ENCODE peak calls at places on chromosomes 16 and 17, in seven cellular contexts. L is GM23248, U is neuronal stem cell, X is H9, O is MM.1S, Z is IMR-90, S is neural progenitor cell. B is an unnamed sample.

GRCh38 chr16:11684231-11685025 is 16.2 kb downstream of the SNN start:
- DNase-seq in L (no peak), U (no peak), X (no peak), O (peak), Z (no peak), S (no peak), B (no peak)

GRCh38 chr17:40349477-40350409 is 14.8 kb downstream of the GJD3 start:
- DNase-seq in L (peak), U (no peak), X (no peak), O (no peak), Z (peak), S (no peak), B (peak)

GRCh38 chr17:35709874-35710273 is 21.6 kb upstream of the RASL10B start:
- DNase-seq in L (peak), U (no peak), X (no peak), O (no peak), Z (peak), S (no peak), B (no peak)

GRCh38 chr16:12639044-12639443 is 164.6 kb downstream of the CPPED1 start:
- DNase-seq in L (peak), U (no peak), X (no peak), O (no peak), Z (peak), S (no peak), B (no peak)

GRCh38 chr16:68564367-68564985 is 25.4 kb downstream of the ZFP90 start:
- DNase-seq in L (peak), U (no peak), X (no peak), O (no peak), Z (peak), S (peak), B (no peak)

GRCh38 chr17:10105513-10106001 is 92.8 kb downstream of the GAS7 start:
- DNase-seq in L (peak), U (no peak), X (no peak), O (no peak), Z (peak), S (no peak), B (peak)

GRCh38 chr16:25709182-25709581 is 17.4 kb downstream of the HS3ST4 start:
- DNase-seq in L (no peak), U (no peak), X (no peak), O (no peak), Z (no peak), S (peak), B (no peak)

GRCh38 chr17:75625813-75626486 is 7.3 kb upstream of the SMIM5 start:
- DNase-seq in L (peak), U (peak), X (peak), O (peak), Z (peak), S (peak), B (peak)

GRCh38 chr16:79325211-79325610 is 275.3 kb downstream of the MAF start:
- DNase-seq in L (no peak), U (no peak), X (no peak), O (no peak), Z (no peak), S (no peak), B (no peak)

GRCh38 chr17:56678249-56679144 is 85.0 kb downstream of the NOG start:
- DNase-seq in L (peak), U (peak), X (peak), O (no peak), Z (no peak), S (peak), B (peak)

GRCh38 chr17:56679767-56680422 is 86.4 kb downstream of the NOG start:
- DNase-seq in L (peak), U (no peak), X (no peak), O (no peak), Z (no peak), S (no peak), B (no peak)

GRCh38 chr17:56680676-56681075 is 87.2 kb downstream of the NOG start:
- DNase-seq in L (no peak), U (no peak), X (no peak), O (no peak), Z (no peak), S (no peak), B (no peak)

GRCh38 chr17:56676807-56677206 is 83.3 kb downstream of the NOG start:
- DNase-seq in L (peak), U (no peak), X (no peak), O (no peak), Z (no peak), S (no peak), B (no peak)

DNA sequence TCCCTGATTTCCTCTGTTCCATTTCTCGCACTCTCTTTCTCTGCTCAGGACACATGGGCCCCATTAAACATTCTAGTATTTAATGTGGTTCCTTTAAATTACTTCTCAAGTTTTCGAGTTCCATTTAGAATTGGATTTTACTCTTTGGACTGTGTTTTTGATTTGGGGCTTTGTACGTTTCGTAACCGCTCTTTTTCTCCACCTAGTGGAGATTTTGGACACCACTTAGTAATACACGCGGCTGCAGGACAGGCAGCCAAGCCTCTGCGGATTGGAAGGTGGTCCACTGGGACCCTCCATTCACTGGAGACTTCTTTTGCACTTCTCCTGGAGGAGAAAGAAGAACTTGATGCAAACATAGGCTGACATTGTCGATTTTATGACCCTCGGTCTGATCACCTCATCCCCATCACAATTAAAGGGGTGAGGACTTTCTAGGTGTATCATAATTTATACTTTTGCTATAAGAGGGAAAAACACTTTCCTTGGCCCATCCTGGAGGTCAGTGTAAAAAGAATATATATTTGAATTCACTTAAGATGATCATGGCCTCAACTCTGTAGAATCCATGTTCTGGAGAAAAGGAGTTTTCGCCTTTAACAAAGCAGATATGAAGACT is 85.8 kb downstream of the NOG start:
- DNase-seq in L (peak), U (peak), X (no peak), O (peak), Z (peak), S (peak), B (peak)
- H2AFZ ChIP-seq in L (peak), U (peak), X (peak), O (no peak), Z (peak), S (peak), B (peak)

GRCh38 chr16:74842413-74842812 is 67.8 kb upstream of the FA2H start:
- DNase-seq in L (no peak), U (no peak), X (no peak), O (no peak), Z (no peak), S (no peak), B (no peak)
- H2AFZ ChIP-seq in L (no peak), U (no peak), X (no peak), O (no peak), Z (no peak), S (no peak), B (no peak)

DNA sequence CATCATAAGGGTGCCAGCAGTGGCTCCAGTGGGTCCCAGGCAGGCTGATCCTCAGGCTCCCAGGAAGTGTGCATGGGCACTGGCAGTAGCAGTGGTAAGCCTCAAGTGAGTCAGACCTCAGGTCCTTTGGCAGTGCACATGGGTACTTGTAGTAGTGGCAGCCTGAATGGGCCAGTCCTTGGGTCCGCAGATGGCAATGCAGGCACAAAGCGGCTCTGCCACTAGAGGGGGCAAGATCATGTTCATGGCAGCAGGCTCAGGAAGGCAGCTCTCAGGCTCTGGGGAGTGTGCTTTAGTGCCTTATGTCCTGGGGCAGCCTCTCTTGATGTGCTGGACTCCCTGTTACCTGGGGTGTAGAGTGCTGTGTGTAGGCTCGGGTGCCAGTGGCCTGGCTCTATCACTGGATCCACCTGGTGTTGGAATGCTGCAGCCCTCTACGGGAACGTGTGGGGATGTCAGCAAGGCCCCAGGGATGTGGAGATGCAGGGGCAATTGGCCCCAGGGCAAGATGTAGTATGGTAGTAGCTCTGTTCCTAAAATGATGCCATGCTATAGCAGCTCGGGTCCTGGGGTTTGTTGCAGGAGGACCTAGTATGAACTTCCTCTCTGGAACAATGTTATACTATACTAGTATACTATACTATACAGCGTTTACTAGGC is 11.0 kb downstream of the ACSM3 start:
- DNase-seq in L (peak), U (peak), X (peak), O (peak), Z (peak), S (peak), B (peak)
- H2AFZ ChIP-seq in L (no peak), U (no peak), X (no peak), O (no peak), Z (peak), S (no peak), B (no peak)

GRCh38 chr17:60102632-60103047 is 23.9 kb upstream of the HEATR6 start:
- DNase-seq in L (peak), U (no peak), X (no peak), O (no peak), Z (peak), S (no peak), B (no peak)
- H2AFZ ChIP-seq in L (peak), U (no peak), X (no peak), O (no peak), Z (peak), S (no peak), B (no peak)

DNA sequence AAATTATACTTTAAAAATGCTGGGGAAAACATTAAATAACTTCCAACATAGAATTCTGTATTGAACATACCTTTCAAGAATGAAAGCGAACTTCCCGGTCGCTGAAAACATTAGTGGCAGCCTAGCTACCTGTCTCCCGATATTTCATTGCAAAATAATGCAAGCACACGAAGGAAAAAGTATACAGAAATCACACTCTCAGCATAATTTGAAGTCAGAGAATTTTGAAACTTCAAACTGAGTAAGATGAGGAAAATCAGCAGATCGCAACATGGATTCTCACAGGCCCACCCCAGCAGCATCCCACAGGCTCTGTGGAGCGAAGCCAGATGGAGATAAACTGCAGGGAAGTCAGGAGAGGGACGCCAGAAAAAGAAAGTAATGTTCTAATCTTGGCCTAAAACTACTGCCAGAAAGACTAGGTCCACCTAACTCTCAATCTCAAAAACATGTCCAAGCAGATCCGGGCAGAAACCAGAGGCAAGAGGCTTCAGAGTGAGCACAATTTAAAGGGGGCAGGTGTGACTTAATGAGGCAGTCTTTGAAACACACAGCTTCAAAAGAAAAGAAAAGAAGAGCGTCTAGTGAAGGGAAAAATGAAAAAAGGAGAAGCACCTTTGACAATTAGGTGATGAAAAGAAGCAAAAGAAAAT is 4.8 kb upstream of the GOSR1 start:
- DNase-seq in L (no peak), U (no peak), X (no peak), O (no peak), Z (no peak), S (no peak), B (no peak)
- H2AFZ ChIP-seq in L (no peak), U (peak), X (peak), O (peak), Z (peak), S (peak), B (peak)

DNA sequence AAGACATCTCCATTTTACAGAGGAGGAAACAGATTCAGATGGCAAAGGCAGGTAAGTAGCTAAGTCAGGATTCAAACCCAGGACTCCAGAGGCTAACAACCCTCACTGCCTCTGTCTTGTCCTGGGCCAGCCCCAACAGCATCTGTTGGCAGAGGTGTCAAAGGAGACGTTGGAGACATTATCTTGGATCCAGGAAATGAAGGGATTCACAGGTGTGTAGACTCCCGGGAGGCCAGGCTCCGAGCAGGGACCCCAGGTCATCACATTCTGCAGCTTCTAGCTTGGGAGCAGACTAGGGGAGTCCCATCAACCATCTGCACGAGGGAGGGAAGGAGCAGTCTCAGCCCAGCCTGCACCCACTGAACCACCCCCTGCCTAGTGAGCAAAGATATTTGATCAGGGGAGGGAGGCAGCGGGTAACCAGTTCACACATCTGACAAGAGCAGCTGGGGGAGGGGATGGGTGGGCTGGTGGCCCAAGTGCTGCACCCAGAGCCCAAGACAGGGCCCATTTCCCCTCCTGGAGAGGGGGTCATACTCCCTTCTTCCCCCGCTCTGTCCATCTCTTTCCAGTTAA is 1.0 kb upstream of the B9D1 start:
- DNase-seq in L (no peak), U (no peak), X (no peak), O (no peak), Z (no peak), S (no peak), B (no peak)
- H2AFZ ChIP-seq in L (no peak), U (peak), X (no peak), O (peak), Z (peak), S (no peak), B (no peak)

DNA sequence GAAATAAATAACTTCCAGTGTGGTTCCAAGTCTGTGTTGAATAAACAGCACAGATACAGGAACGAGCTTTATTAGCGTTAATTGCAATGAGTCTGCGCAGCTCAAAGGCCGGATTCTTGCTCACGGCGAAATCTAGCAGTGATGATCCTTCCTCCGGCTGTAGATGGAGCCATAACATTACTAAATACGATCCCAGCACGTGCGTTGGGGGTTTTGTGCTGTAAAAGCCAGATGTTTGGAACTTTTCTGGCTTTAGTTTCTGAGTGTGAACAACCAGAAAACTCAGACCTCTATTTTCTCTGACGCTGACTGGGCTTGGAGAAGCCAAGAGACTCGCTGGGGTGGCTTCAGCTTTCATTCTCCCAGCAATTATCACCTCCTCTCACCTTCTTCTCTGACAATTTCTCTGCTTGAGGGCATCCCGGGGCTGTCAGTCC is 47.0 kb upstream of the AKTIP start:
- DNase-seq in L (peak), U (peak), X (peak), O (peak), Z (peak), S (peak), B (peak)
- H2AFZ ChIP-seq in L (peak), U (peak), X (no peak), O (peak), Z (no peak), S (peak), B (no peak)

GRCh38 chr17:66273391-66273722 is 29.1 kb upstream of the PRKCA start:
- DNase-seq in L (no peak), U (no peak), X (no peak), O (no peak), Z (no peak), S (no peak), B (no peak)

GRCh38 chr17:66270106-66270505 is 32.3 kb upstream of the PRKCA start:
- DNase-seq in L (no peak), U (no peak), X (no peak), O (no peak), Z (no peak), S (no peak), B (no peak)

GRCh38 chr17:66275651-66276050 is 26.8 kb upstream of the PRKCA start:
- DNase-seq in L (peak), U (no peak), X (no peak), O (no peak), Z (peak), S (no peak), B (peak)

GRCh38 chr17:66271512-66271911 is 30.9 kb upstream of the PRKCA start:
- DNase-seq in L (no peak), U (no peak), X (no peak), O (no peak), Z (no peak), S (no peak), B (no peak)

GRCh38 chr17:66272699-66273390 is 29.6 kb upstream of the PRKCA start:
- DNase-seq in L (peak), U (no peak), X (no peak), O (no peak), Z (peak), S (no peak), B (no peak)
- H2AFZ ChIP-seq in L (peak), U (no peak), X (no peak), O (no peak), Z (peak), S (no peak), B (no peak)

GRCh38 chr17:76811028-76811427 is 57.2 kb upstream of the MGAT5B start:
- DNase-seq in L (no peak), U (no peak), X (no peak), O (no peak), Z (no peak), S (no peak), B (no peak)
- H2AFZ ChIP-seq in L (no peak), U (no peak), X (no peak), O (no peak), Z (no peak), S (no peak), B (no peak)